ENCODE peak calls at places on chromosomes 5 and 9, in nine cellular contexts. U is H9, I is A549, M is dorsolateral prefrontal cortex, W is AG09309, F is nephron progenitor cell, S is cardiac muscle cell, N is left ventricle myocardium inferior, L is B cell. R is an unnamed sample.

GRCh38 chr5:24909210-24909609 is 264.4 kb upstream of the CDH10 start:
- DNase-seq in U (no peak), I (no peak), M (no peak), W (no peak), F (no peak), S (no peak), N (no peak), L (no peak), R (no peak)

GRCh38 chr9:79224672-79225433 is 346.9 kb upstream of the TLE4 start:
- DNase-seq in U (no peak), I (peak; percentile 36), M (no peak), W (peak; percentile 72), F (no peak), S (peak; percentile 91), N (no peak), L (no peak), R (no peak)

GRCh38 chr5:143235423-143235822 is 168.1 kb downstream of the NR3C1 start:
- DNase-seq in U (no peak), I (no peak), M (no peak), W (peak; percentile 71), F (no peak), S (peak; percentile 66), N (no peak), L (no peak), R (no peak)

GRCh38 chr9:13896922-13897835 is 416.8 kb downstream of the NFIB start:
- DNase-seq in U (no peak), I (no peak), M (no peak), W (no peak), F (no peak), S (no peak), N (no peak), L (no peak), R (no peak)

GRCh38 chr5:35214051-35214450 is 16.2 kb downstream of the PRLR start:
- DNase-seq in U (no peak), I (no peak), M (no peak), W (no peak), F (no peak), S (no peak), N (no peak), L (no peak), R (no peak)

GRCh38 chr5:17061973-17062470 is 125.9 kb upstream of the MYO10 start:
- DNase-seq in U (peak; percentile 39), I (peak; percentile 82), M (no peak), W (no peak), F (no peak), S (no peak), N (peak; percentile 16), L (no peak), R (no peak)

GRCh38 chr9:35842020-35842745 is 13.2 kb downstream of the TMEM8B start:
- DNase-seq in U (no peak), I (no peak), M (no peak), W (no peak), F (no peak), S (no peak), N (no peak), L (no peak), R (no peak)

GRCh38 chr9:100591639-100592412 is 13.9 kb downstream of the CAVIN4 start:
- DNase-seq in U (no peak), I (no peak), M (no peak), W (no peak), F (no peak), S (no peak), N (no peak), L (no peak), R (no peak)

GRCh38 chr5:54470677-54471076 is 15.2 kb downstream of the HSPB3 start:
- DNase-seq in U (no peak), I (no peak), M (no peak), W (peak; percentile 51), F (no peak), S (peak; percentile 86), N (no peak), L (no peak), R (no peak)

GRCh38 chr9:129506892-129507291 is 114.0 kb downstream of the C9orf50 start:
- DNase-seq in U (no peak), I (peak; percentile 50), M (no peak), W (no peak), F (no peak), S (peak; percentile 82), N (no peak), L (no peak), R (no peak)

GRCh38 chr9:32350682-32351081 is 33.8 kb upstream of the ACO1 start:
- DNase-seq in U (no peak), I (peak; percentile 42), M (no peak), W (no peak), F (no peak), S (peak; percentile 55), N (no peak), L (no peak), R (no peak)

GRCh38 chr5:76372320-76373054 is 30.6 kb upstream of the IQGAP2 start:
- DNase-seq in U (peak; percentile 40), I (peak; percentile 84), M (no peak), W (peak; percentile 48), F (no peak), S (peak; percentile 83), N (no peak), L (no peak), R (no peak)

GRCh38 chr5:103938151-103938671 is 375.6 kb upstream of the NUDT12 start:
- DNase-seq in U (no peak), I (no peak), M (no peak), W (no peak), F (no peak), S (no peak), N (no peak), L (no peak), R (no peak)

GRCh38 chr9:133978226-133979123 is 13.6 kb downstream of the VAV2 start:
- DNase-seq in U (no peak), I (no peak), M (no peak), W (no peak), F (no peak), S (no peak), N (peak; percentile 2), L (peak; percentile 37), R (no peak)

GRCh38 chr5:61313960-61314681 is 17.9 kb upstream of the ZSWIM6 start:
- DNase-seq in U (no peak), I (peak; percentile 80), M (no peak), W (no peak), F (no peak), S (peak; percentile 85), N (no peak), L (no peak), R (no peak)

GRCh38 chr9:1869843-1870242 is 145.3 kb upstream of the SMARCA2 start:
- DNase-seq in U (peak; percentile 55), I (peak; percentile 29), M (no peak), W (no peak), F (peak; percentile 39), S (peak; percentile 12), N (no peak), L (peak; percentile 46), R (peak; percentile 54)

GRCh38 chr5:131758520-131758900 is 38.3 kb downstream of the FNIP1 start:
- DNase-seq in U (no peak), I (no peak), M (no peak), W (no peak), F (no peak), S (peak; percentile 27), N (no peak), L (no peak), R (no peak)

GRCh38 chr5:61362796-61363364 is 30.8 kb downstream of the ZSWIM6 start:
- DNase-seq in U (peak; percentile 32), I (peak; percentile 38), M (no peak), W (no peak), F (no peak), S (peak; percentile 24), N (no peak), L (no peak), R (peak; percentile 25)

GRCh38 chr9:95834281-95834907 is 41.1 kb upstream of the ERCC6L2 start:
- DNase-seq in U (no peak), I (no peak), M (no peak), W (no peak), F (no peak), S (peak; percentile 89), N (no peak), L (no peak), R (peak; percentile 26)

GRCh38 chr5:96934291-96934694 is 1.6 kb upstream of the LNPEP start:
- DNase-seq in U (no peak), I (peak; percentile 49), M (no peak), W (peak; percentile 3), F (no peak), S (no peak), N (no peak), L (no peak), R (peak; percentile 31)

DNA sequence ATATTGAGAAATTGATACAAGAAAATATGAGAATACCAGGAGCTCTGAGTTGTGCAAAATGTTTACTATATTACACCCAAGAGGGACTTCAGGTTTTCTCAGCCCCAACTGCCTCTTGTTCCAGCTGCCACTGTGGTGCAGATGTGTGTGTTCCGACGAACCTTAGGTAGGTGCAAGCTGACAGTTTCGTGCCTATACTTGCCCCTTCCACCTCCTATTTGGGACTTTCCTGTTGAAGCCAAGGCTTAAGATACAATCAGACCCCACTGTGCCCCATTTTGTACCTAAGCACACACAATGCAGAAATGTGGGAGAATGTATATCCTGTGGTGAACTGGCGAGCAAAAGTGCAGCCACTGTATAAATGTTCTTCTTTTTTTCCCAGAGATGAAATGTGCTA is 80.2 kb downstream of the LURAP1L start:
- DNase-seq in U (no peak), I (no peak), M (no peak), W (no peak), F (no peak), S (no peak), N (no peak), L (no peak), R (no peak)
- TF ChIP-seq CTCF in U (no peak), I (no peak), M (no peak), W (no peak), F (no peak), S (no peak), N (no peak), L (no peak), R (no peak)

GRCh38 chr9:88106492-88106891 is 31.8 kb downstream of the SPATA31C2 start:
- DNase-seq in U (peak; percentile 36), I (peak; percentile 47), M (peak; percentile 20), W (peak; percentile 31), F (no peak), S (peak; percentile 58), N (no peak), L (no peak), R (peak; percentile 26)
- TF ChIP-seq CTCF in U (peak; percentile 61), I (peak; percentile 59), M (peak; percentile 47), W (peak; percentile 70), F (peak; percentile 30), S (peak; percentile 60), N (peak; percentile 60), L (no peak), R (no peak)

DNA sequence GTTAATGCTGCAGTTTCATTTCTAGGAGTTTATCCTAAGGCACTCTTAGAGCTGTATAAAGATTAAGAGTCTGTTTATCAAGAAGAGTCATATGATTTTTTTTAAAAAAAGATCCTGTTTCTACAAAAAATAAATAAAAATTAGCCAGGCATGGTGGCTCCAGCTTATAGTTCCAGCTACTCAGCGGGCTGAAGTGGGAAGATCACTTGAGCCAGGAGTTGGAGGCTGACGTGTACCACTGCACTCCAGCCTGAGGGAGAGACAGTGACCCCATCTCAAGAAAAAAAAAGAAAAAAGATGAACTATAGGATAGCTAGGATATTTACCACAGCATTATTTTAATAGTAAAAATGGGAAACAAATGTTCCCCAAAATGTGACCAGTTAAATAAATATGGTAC is 3.3 kb upstream of the UBE2D2 start:
- DNase-seq in U (no peak), I (no peak), M (no peak), W (no peak), F (no peak), S (no peak), N (no peak), L (no peak), R (no peak)
- TF ChIP-seq CTCF in U (no peak), I (no peak), M (no peak), W (no peak), F (no peak), S (no peak), N (no peak), L (no peak), R (no peak)

GRCh38 chr9:126614088-126614454 is 343 bp downstream of the LMX1B start:
- DNase-seq in U (no peak), I (peak; percentile 40), M (no peak), W (no peak), F (peak; percentile 72), S (no peak), N (no peak), L (no peak), R (no peak)
- TF ChIP-seq CTCF in U (no peak), I (no peak), M (no peak), W (no peak), F (no peak), S (no peak), N (no peak), L (no peak), R (no peak)